ENCODE peak calls at places on chromosome 3, in nine cellular contexts. L is caudate nucleus, B is lower lobe of right lung, P is ascending aorta, T is fibroblast of lung, O is neural progenitor cell, V is astrocyte, F is prostate gland, G is esophagus squamous epithelium. K is an unnamed sample.

GRCh38 chr3:189734061-189734460 is 102.9 kb downstream of the TP63 start:
- DNase-seq in F (no peak), G (no peak), O (no peak), V (no peak), B (peak; percentile 63), T (no peak), L (no peak), P (no peak), K (no peak)

GRCh38 chr3:51391566-51392300 is 648 bp downstream of the RBM15B start:
- DNase-seq in G (no peak), B (peak; percentile 63), V (peak; percentile 38), L (no peak), F (no peak), O (peak; percentile 49), P (no peak), T (peak; percentile 54), K (no peak)

GRCh38 chr3:155809181-155809580 is 3.1 kb upstream of the C3orf33 start:
- DNase-seq in L (no peak), P (no peak), G (no peak), V (peak; percentile 4), F (no peak), B (no peak), T (peak; percentile 13), O (no peak), K (no peak)

GRCh38 chr3:116190095-116190494 is 255.2 kb downstream of the LSAMP start:
- DNase-seq in T (no peak), L (no peak), V (no peak), P (no peak), F (no peak), G (no peak), B (no peak), O (no peak), K (no peak)

GRCh38 chr3:21960033-21960432 is 209.0 kb upstream of the ZNF385D start:
- DNase-seq in B (no peak), V (no peak), L (no peak), O (no peak), T (no peak), F (no peak), G (no peak), P (no peak), K (no peak)

GRCh38 chr3:147298511-147298982 is 107.8 kb downstream of the ZIC4 start:
- DNase-seq in F (no peak), P (no peak), V (peak; percentile 100), L (no peak), G (no peak), T (peak; percentile 100), O (no peak), B (no peak), K (no peak)

GRCh38 chr3:158668506-158668905 is 3.9 kb downstream of the LXN start:
- DNase-seq in F (peak; percentile 33), B (no peak), P (no peak), V (peak; percentile 89), L (no peak), O (no peak), T (peak; percentile 90), G (no peak), K (no peak)

GRCh38 chr3:196138927-196139680 is 57.2 kb upstream of the TFRC start:
- DNase-seq in O (no peak), T (peak; percentile 75), L (no peak), G (no peak), V (peak; percentile 68), F (peak; percentile 48), B (peak; percentile 14), P (no peak), K (no peak)

GRCh38 chr3:32899265-32899664 is 52.2 kb upstream of the CCR4 start:
- DNase-seq in L (no peak), O (no peak), T (no peak), P (no peak), G (no peak), V (no peak), B (no peak), F (no peak), K (no peak)

GRCh38 chr3:32903953-32904352 is 47.5 kb upstream of the CCR4 start:
- DNase-seq in O (no peak), B (no peak), V (no peak), T (no peak), P (no peak), G (no peak), L (no peak), F (no peak), K (no peak)

GRCh38 chr3:32897981-32898623 is 53.3 kb upstream of the CCR4 start:
- DNase-seq in P (no peak), F (no peak), T (no peak), O (no peak), L (no peak), G (no peak), B (no peak), V (no peak), K (no peak)

GRCh38 chr3:32897202-32897601 is 54.2 kb upstream of the CCR4 start:
- DNase-seq in B (no peak), F (no peak), G (no peak), P (no peak), V (peak; percentile 25), O (no peak), L (no peak), T (peak; percentile 34), K (no peak)

DNA sequence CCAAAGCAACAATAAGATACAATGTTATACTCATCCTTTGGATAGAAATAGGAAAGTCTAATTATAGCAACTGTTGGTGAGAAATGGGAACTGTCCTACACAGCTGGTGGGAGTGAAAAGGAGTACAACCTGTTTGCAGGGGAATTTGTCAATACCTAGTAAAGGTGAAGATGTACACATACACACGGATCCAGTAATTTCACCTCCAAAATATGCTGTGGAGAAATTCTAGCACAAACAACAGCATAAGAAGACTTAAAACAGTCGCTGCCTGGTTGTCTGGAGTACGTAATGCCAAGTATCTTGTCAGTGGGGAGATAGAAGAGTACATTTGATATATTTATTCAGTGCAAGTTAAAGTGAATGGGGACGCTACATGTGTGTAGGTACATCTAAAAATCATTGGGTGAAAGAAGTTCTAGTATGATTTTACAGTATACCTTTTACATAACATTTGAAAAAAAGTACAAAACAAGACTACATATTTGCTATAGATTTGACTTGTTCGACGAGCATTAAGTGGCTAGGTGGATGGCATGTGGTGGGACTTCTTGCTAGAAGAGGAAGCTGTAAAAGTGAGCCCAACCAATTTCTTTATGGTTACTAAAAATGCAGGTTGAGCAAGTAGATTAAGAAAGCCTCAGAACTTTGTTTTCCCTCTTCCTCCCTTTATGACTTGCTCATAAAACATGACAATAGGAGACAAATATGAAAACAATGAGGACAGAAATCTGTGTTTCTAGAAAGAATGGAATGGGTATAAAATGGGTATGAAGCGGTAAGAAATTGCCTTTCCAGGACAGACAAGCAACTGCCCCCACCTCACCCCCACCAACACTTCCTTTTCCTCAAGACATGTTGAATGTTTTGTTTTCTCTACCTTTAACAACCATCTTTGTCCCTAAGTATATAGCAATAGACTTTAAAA is 50.2 kb upstream of the CCR4 start:
- DNase-seq in V (no peak), F (no peak), T (no peak), G (no peak), L (no peak), B (no peak), P (no peak), O (no peak), K (no peak)
- H3K27ac ChIP-seq in V (no peak overlapping the region), F (no peak overlapping the region), T (no peak overlapping the region), G (no peak overlapping the region), L (no peak overlapping the region), B (no peak overlapping the region), P (no peak overlapping the region), O (no peak overlapping the region), K (no peak overlapping the region)

GRCh38 chr3:109187390-109187789 is 50.9 kb downstream of the C3orf85 start:
- DNase-seq in F (no peak), T (no peak), P (no peak), O (no peak), G (no peak), L (no peak), V (no peak), B (no peak), K (no peak)

GRCh38 chr3:109188726-109189125 is 52.2 kb downstream of the C3orf85 start:
- DNase-seq in O (no peak), P (no peak), L (no peak), B (no peak), G (no peak), V (no peak), F (no peak), T (no peak), K (no peak)

GRCh38 chr3:109184726-109185125 is 48.2 kb downstream of the C3orf85 start:
- DNase-seq in O (no peak), T (no peak), G (no peak), F (no peak), B (no peak), L (no peak), P (no peak), V (no peak), K (no peak)
- H3K27ac ChIP-seq in O (no peak overlapping the region), T (no peak overlapping the region), G (no peak overlapping the region), F (no peak overlapping the region), B (no peak overlapping the region), L (no peak overlapping the region), P (no peak overlapping the region), V (no peak overlapping the region), K (no peak overlapping the region)

GRCh38 chr3:197554196-197554561 is 1.6 kb downstream of the BDH1 start:
- DNase-seq in B (no peak), V (no peak), L (no peak), G (no peak), O (no peak), P (no peak), F (no peak), T (no peak), K (no peak)

GRCh38 chr3:197552198-197552597 is 3.6 kb downstream of the BDH1 start:
- DNase-seq in F (no peak), T (no peak), L (no peak), V (no peak), O (no peak), P (no peak), B (no peak), G (no peak), K (no peak)

GRCh38 chr3:197555281-197556261 is at the start of gene BDH1:
- DNase-seq in F (peak; percentile 15), G (no peak), V (peak; percentile 2), T (no peak), O (peak; percentile 79), P (no peak), L (no peak), B (peak; percentile 64), K (no peak)

GRCh38 chr3:197558000-197558399 is 2.2 kb upstream of the BDH1 start:
- DNase-seq in V (no peak), F (no peak), O (no peak), G (no peak), T (no peak), B (no peak), L (no peak), P (no peak), K (no peak)

GRCh38 chr3:197554562-197555280 is 1.0 kb downstream of the BDH1 start:
- DNase-seq in O (peak; percentile 99), G (peak; percentile 69), F (peak; percentile 96), P (peak; percentile 97), L (peak; percentile 89), B (peak; percentile 98), T (peak; percentile 96), V (peak; percentile 90), K (peak; percentile 93)
- H3K27ac ChIP-seq in O (peak overlapping the region; percentile 55), G (peak overlapping the region; percentile 97), F (peak overlapping the region; percentile 97), P (peak overlapping the region; percentile 93), L (peak overlapping the region; percentile 98), B (peak overlapping the region; percentile 90), T (peak overlapping the region; percentile 84), V (peak overlapping the region; percentile 79), K (peak overlapping the region; percentile 56)

GRCh38 chr3:171813278-171813896 is 3.1 kb upstream of the PLD1 start:
- DNase-seq in T (no peak), V (no peak), B (no peak), F (no peak), O (no peak), G (no peak), L (no peak), P (no peak), K (no peak)

GRCh38 chr3:171812811-171813210 is 2.5 kb upstream of the PLD1 start:
- DNase-seq in G (no peak), O (no peak), L (no peak), P (no peak), V (no peak), B (no peak), T (no peak), F (no peak), K (no peak)

GRCh38 chr3:171817074-171817748 is 6.9 kb upstream of the PLD1 start:
- DNase-seq in P (no peak), L (no peak), O (no peak), V (no peak), B (no peak), F (no peak), G (no peak), T (no peak), K (no peak)

GRCh38 chr3:171813897-171814460 is 3.7 kb upstream of the PLD1 start:
- DNase-seq in P (no peak), B (no peak), F (no peak), O (no peak), T (peak; percentile 83), G (no peak), V (peak; percentile 85), L (no peak), K (no peak)

DNA sequence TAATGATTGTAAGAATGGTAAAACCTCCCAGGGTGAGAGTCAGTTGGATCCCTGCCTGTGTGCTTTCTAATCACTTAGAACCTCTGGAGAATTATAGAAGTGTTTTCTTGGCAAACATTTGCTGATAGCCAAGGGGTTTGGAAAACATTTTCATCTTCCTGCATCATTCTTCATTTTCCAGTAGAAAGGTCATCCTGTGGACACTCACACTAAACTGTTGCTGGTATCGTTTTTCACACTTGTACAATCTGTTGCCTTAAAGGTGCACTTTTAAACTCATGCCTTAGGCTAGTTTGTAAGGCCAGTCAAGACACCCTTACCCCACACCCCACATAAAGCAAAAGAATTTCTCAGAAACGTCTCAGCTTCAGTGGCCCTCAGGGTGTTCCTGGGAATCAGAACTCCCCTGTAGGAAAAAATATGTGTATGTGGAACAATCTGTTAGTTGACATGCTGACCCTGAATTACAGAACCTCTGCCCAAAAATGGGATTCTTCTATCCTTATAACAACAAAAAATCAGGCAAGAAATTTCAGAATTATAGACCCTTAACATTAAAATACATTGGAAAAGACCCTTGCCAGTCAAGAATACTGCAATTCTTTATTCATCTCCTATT is 5.8 kb upstream of the PLD1 start:
- DNase-seq in B (no peak), L (no peak), P (no peak), V (peak; percentile 42), F (no peak), O (no peak), T (peak; percentile 45), G (no peak), K (no peak)
- H3K27ac ChIP-seq in B (no peak overlapping the region), L (no peak overlapping the region), P (no peak overlapping the region), V (peak overlapping the region; percentile 14), F (no peak overlapping the region), O (no peak overlapping the region), T (no peak overlapping the region), G (no peak overlapping the region), K (no peak overlapping the region)

K was measured in RWPE2.